ENCODE peak calls at places on chromosome 7, in six cellular contexts. W is H1, J is neuronal stem cell, B is IMR-90, Z is H9, V is mesendoderm. L is an unnamed sample. For H3K4me1, the result is how much of the 10 kb centered on the place peaks cover.

GRCh38 chr7:127632276-127632910 is 14.5 kb upstream of the PAX4 start:
- DNase-seq in W (no peak), J (no peak), B (peak), Z (no peak), V (no peak), L (peak)

GRCh38 chr7:23358152-23358674 is 59.1 kb downstream of the MALSU1 start:
- DNase-seq in W (no peak), J (no peak), B (no peak), Z (no peak), V (no peak), L (no peak)

GRCh38 chr7:147765301-147765700 is 825.3 kb upstream of the C7orf33 start:
- DNase-seq in W (no peak), J (no peak), B (no peak), Z (no peak), V (no peak), L (no peak)

GRCh38 chr7:101874028-101874427 is 56.6 kb downstream of the CUX1 start:
- DNase-seq in W (no peak), J (no peak), B (peak), Z (no peak), V (no peak), L (peak)

GRCh38 chr7:138992052-138992531 is 10.9 kb upstream of the KIAA1549 start:
- DNase-seq in W (no peak), J (no peak), B (peak), Z (no peak), V (no peak), L (no peak)

GRCh38 chr7:14902589-14902963 is at the start of gene DGKB:
- DNase-seq in W (no peak), J (peak), B (peak), Z (peak), V (peak), L (peak)

GRCh38 chr7:82049442-82049841 is 279.6 kb upstream of the HGF start:
- DNase-seq in W (no peak), J (no peak), B (peak), Z (no peak), V (no peak), L (peak)

GRCh38 chr7:117960351-117960750 is 87.1 kb upstream of the CTTNBP2 start:
- DNase-seq in W (no peak), J (no peak), B (no peak), Z (no peak), V (peak), L (no peak)

GRCh38 chr7:96949766-96950165 is 55.6 kb upstream of the DLX6 start:
- DNase-seq in W (no peak), J (no peak), B (no peak), Z (no peak), V (no peak), L (no peak)

GRCh38 chr7:46687203-46687602 is 766.1 kb upstream of the IGFBP3 start:
- DNase-seq in W (no peak), J (no peak), B (no peak), Z (no peak), V (no peak), L (no peak)

GRCh38 chr7:44615149-44615611 is 8.8 kb downstream of the OGDH start:
- DNase-seq in W (no peak), J (no peak), B (peak), Z (no peak), V (peak), L (peak)

GRCh38 chr7:24786941-24787340 is 29.7 kb upstream of the GSDME start:
- DNase-seq in W (no peak), J (no peak), B (peak), Z (no peak), V (peak), L (peak)

GRCh38 chr7:96300487-96300886 is 21.4 kb downstream of the SLC25A13 start:
- DNase-seq in W (no peak), J (no peak), B (no peak), Z (no peak), V (no peak), L (no peak)

GRCh38 chr7:123346771-123347170 is 147.0 kb upstream of the SLC13A1 start:
- DNase-seq in W (no peak), J (no peak), B (no peak), Z (no peak), V (no peak), L (no peak)

GRCh38 chr7:116809636-116810266 is 52.6 kb upstream of the CAPZA2 start:
- DNase-seq in W (no peak), J (peak), B (peak), Z (no peak), V (peak), L (peak)

GRCh38 chr7:17297243-17297642 is 1.2 kb upstream of the AHR start:
- DNase-seq in W (no peak), J (no peak), B (no peak), Z (no peak), V (no peak), L (no peak)

GRCh38 chr7:26183545-26184282 is 16.8 kb downstream of the HNRNPA2B1 start:
- DNase-seq in W (no peak), J (no peak), B (no peak), Z (no peak), V (no peak), L (no peak)

GRCh38 chr7:26944486-26944885 is 80.1 kb upstream of the SKAP2 start:
- DNase-seq in W (no peak), J (no peak), B (no peak), Z (no peak), V (no peak), L (no peak)

GRCh38 chr7:137953692-137954470 is 48.0 kb downstream of the CREB3L2 start:
- DNase-seq in W (no peak), J (no peak), B (peak), Z (no peak), V (peak), L (peak)

GRCh38 chr7:49112647-49113046 is 188.3 kb downstream of the CDC14C start:
- DNase-seq in W (no peak), J (no peak), B (no peak), Z (no peak), V (no peak), L (no peak)

GRCh38 chr7:49111706-49112105 is 187.4 kb downstream of the CDC14C start:
- DNase-seq in W (no peak), J (no peak), B (no peak), Z (no peak), V (no peak), L (no peak)

GRCh38 chr7:49112222-49112621 is 187.9 kb downstream of the CDC14C start:
- DNase-seq in W (no peak), J (no peak), B (no peak), Z (no peak), V (peak), L (no peak)
- H3K4me1 ChIP-seq in W (under half), J (under half), B (under half), Z (under half), V (under half), L (under half)

DNA sequence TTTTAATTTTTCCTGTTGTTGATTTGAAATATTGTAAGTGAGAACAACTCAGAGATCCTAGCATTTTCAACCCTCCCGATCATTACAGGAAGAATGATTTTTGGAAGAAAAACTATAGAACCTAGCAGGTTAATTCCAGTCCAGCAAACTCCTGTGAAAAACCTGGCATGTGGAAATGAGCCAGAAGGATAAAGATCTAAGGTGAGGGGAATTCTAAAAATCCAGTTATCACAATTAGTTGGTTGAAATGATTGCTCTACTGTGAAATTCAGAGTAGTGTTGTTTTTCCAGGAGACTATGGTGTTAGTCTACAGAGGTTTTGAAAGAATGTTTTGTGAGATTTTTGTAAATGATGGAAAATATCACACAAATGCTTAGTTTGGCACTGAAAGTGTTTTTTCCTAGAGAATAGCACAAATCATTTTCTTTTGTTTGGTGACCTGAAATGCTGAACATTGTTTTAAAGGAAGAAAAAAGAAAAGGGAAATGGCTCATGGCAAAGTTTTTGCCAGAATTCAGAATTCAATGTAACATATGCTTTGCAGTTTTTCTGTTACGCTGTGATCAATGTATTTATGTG is 152.4 kb upstream of the SLC26A5 start:
- DNase-seq in W (no peak), J (no peak), B (no peak), Z (no peak), V (peak), L (no peak)
- H2AK5ac ChIP-seq in W (no peak), J (no peak), B (no peak), Z (no peak), V (no peak), L (no peak)

GRCh38 chr7:30173058-30173897 is 38.5 kb downstream of the MTURN start:
- DNase-seq in W (no peak), J (no peak), B (peak), Z (no peak), V (no peak), L (peak)
- H3K4me1 ChIP-seq in W (under half), J (under half), B (under half), Z (under half), V (under half), L (under half)

GRCh38 chr7:129498021-129498420 is 4.3 kb upstream of the SMKR1 start:
- DNase-seq in W (no peak), J (no peak), B (no peak), Z (no peak), V (no peak), L (no peak)
- H2AK5ac ChIP-seq in W (no peak), J (no peak), B (no peak), Z (no peak), V (no peak), L (no peak)

GRCh38 chr7:33039905-33040292 is 22.7 kb downstream of the NT5C3A start:
- DNase-seq in W (no peak), J (no peak), B (no peak), Z (no peak), V (no peak), L (no peak)
- H3K4me1 ChIP-seq in W (under half), J (under half), B (under half), Z (under half), V (under half), L (under half)

GRCh38 chr7:91083855-91084644 is 180.2 kb upstream of the FZD1 start:
- DNase-seq in W (no peak), J (no peak), B (no peak), Z (no peak), V (no peak), L (no peak)
- H2AK5ac ChIP-seq in W (no peak), J (no peak), B (no peak), Z (no peak), V (no peak), L (no peak)

GRCh38 chr7:2758673-2759603 is 70.9 kb downstream of the AMZ1 start:
- DNase-seq in W (no peak), J (no peak), B (no peak), Z (no peak), V (no peak), L (no peak)

GRCh38 chr7:2759736-2760097 is 71.7 kb downstream of the AMZ1 start:
- DNase-seq in W (no peak), J (no peak), B (no peak), Z (no peak), V (no peak), L (no peak)

GRCh38 chr7:2760098-2760889 is 72.3 kb downstream of the AMZ1 start:
- DNase-seq in W (no peak), J (peak), B (peak), Z (peak), V (peak), L (peak)

GRCh38 chr7:2757361-2757903 is 69.4 kb downstream of the AMZ1 start:
- DNase-seq in W (no peak), J (no peak), B (no peak), Z (no peak), V (no peak), L (no peak)

GRCh38 chr7:2757904-2758672 is 70.1 kb downstream of the AMZ1 start:
- DNase-seq in W (no peak), J (no peak), B (peak), Z (no peak), V (peak), L (peak)
- H3K4me1 ChIP-seq in W (under half), J (under half), B (under half), Z (under half), V (under half), L (under half)

GRCh38 chr7:150368884-150369739 is 490 bp downstream of the REPIN1 start:
- DNase-seq in W (no peak), J (peak), B (peak), Z (peak), V (peak), L (peak)
- H2AK5ac ChIP-seq in W (peak), J (peak), B (peak), Z (no peak), V (peak), L (peak)

L was measured in mesenchymal stem cell.